ENCODE peak calls at places on chromosomes 2 and 18, in six cellular contexts. J is mammary epithelial cell, M is right cardiac atrium, B is psoas muscle, E is ovary, V is mesendoderm. Q is an unnamed sample.

GRCh38 chr2:72013726-72014125 is 133.9 kb downstream of the CYP26B1 start:
- DNase-seq in J (no peak), M (no peak), B (no peak), E (no peak), V (no peak), Q (no peak)

GRCh38 chr2:120306091-120306490 is 39.8 kb upstream of the INHBB start:
- DNase-seq in J (no peak), M (no peak), B (no peak), E (no peak), V (no peak), Q (no peak)

GRCh38 chr2:12284487-12284886 is 432.2 kb upstream of the TRIB2 start:
- DNase-seq in J (peak; percentile 84), M (no peak), B (no peak), E (no peak), V (no peak), Q (no peak)

GRCh38 chr2:72913531-72914225 is 3.6 kb upstream of the EMX1 start:
- DNase-seq in J (no peak), M (no peak), B (no peak), E (no peak), V (peak; percentile 72), Q (no peak)

GRCh38 chr2:216911886-216912285 is 52.0 kb upstream of the TNP1 start:
- DNase-seq in J (peak; percentile 73), M (no peak), B (no peak), E (no peak), V (no peak), Q (no peak)

GRCh38 chr2:10439185-10439879 is 8.8 kb downstream of the ODC1 start:
- DNase-seq in J (no peak), M (no peak), B (no peak), E (no peak), V (no peak), Q (no peak)

GRCh38 chr2:176177580-176178270 is 10.7 kb upstream of the HOXD1 start:
- DNase-seq in J (no peak), M (no peak), B (no peak), E (no peak), V (peak; percentile 52), Q (peak; percentile 66)

GRCh38 chr2:8004250-8004681 is 677.6 kb upstream of the ID2 start:
- DNase-seq in J (peak; percentile 91), M (no peak), B (no peak), E (peak; percentile 77), V (peak; percentile 28), Q (peak; percentile 24)

GRCh38 chr2:237886702-237887481 is 27.5 kb downstream of the RAMP1 start:
- DNase-seq in J (no peak), M (peak; percentile 74), B (peak; percentile 92), E (peak; percentile 94), V (no peak), Q (peak; percentile 90)

GRCh38 chr2:28185881-28186280 is 206.8 kb upstream of the FOSL2 start:
- DNase-seq in J (peak; percentile 70), M (no peak), B (no peak), E (no peak), V (no peak), Q (no peak)
- H3K27ac ChIP-seq in J (peak overlapping the region; percentile 93), M (no peak overlapping the region), B (no peak overlapping the region), E (no peak overlapping the region), V (no peak overlapping the region), Q (no peak overlapping the region)

DNA sequence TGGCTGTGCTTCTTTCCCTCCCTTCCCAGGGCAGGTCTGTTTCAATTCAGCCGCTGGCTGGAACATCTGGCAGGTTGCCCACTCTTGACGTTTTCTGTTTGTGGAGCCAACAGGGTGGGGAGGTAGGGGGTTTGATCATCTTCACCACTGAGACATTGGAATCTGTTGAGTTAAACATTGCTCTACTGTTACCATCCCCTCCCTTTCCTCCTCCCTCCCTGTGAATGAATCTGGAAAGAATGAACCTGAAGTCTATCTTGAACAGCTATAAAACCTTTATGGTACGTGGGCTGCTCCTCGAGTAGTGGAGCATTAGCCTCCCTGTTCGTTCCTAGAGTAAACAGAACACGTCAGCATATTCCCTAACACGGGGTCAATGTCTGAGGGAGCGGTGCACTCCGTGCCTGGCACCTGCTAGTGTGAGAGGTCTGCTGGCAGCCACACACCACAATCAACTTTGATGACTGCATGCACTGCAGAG is 249.9 kb upstream of the RBBP8 start:
- DNase-seq in J (peak; percentile 13), M (peak; percentile 79), B (no peak), E (peak; percentile 81), V (no peak), Q (peak; percentile 60)
- H3K27ac ChIP-seq in J (no peak overlapping the region), M (no peak overlapping the region), B (no peak overlapping the region), E (no peak overlapping the region), V (no peak overlapping the region), Q (no peak overlapping the region)

DNA sequence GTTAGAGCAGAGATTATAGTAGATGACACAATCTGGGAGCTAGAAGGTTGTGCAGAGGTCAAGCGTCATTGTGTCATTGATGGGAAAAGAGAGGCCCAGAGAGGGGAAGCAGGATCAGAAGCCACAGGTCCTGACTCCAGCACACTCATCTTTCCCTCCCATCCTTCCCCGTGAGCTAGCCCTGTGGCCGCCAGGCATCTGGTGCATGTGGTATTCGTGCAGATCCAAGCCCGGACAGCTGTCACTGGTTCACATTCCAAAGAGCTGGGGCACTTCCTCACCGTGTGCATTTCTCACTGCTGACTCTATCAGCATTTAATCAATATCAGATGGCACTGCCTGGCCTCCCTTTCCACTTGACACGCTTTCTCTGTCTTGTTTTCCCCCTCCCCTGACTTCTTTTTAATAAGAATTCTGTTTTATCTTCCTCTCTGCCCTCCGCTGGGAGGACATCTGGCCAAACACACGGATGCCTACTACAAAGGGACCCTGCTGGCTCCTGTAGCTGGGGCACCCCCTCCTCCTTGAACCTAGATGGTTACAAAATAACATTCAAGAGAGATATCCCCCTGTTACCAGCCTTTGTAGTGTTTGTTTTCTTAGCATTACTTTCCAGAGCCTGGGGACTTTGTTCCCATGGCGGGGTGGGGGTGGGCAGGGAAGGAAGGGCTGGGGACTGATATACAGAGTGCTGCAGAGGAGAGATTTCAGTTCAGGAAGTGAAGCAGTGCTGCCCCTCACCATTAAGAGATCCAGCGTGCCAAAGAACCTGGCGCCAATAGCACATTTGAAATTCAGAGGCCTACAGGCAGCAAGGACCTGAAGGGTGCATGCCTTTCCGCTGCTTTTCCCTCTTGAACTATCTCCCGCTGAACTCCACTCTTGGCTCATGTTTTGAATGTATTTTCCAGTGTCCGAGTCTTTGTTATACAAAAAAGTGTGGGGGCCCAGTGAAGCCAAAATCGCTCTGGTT is 94.4 kb upstream of the THOC1 start:
- DNase-seq in J (no peak), M (no peak), B (peak; percentile 77), E (peak; percentile 31), V (peak; percentile 51), Q (peak; percentile 23)
- H3K27ac ChIP-seq in J (no peak overlapping the region), M (no peak overlapping the region), B (peak overlapping the region; percentile 16), E (no peak overlapping the region), V (no peak overlapping the region), Q (peak overlapping the region; percentile 34)

GRCh38 chr2:102193074-102193473 is 6.3 kb downstream of the IL1RL2 start:
- DNase-seq in J (peak; percentile 66), M (no peak), B (no peak), E (no peak), V (no peak), Q (no peak)
- H3K27ac ChIP-seq in J (peak overlapping the region; percentile 75), M (no peak overlapping the region), B (no peak overlapping the region), E (no peak overlapping the region), V (no peak overlapping the region), Q (no peak overlapping the region)

DNA sequence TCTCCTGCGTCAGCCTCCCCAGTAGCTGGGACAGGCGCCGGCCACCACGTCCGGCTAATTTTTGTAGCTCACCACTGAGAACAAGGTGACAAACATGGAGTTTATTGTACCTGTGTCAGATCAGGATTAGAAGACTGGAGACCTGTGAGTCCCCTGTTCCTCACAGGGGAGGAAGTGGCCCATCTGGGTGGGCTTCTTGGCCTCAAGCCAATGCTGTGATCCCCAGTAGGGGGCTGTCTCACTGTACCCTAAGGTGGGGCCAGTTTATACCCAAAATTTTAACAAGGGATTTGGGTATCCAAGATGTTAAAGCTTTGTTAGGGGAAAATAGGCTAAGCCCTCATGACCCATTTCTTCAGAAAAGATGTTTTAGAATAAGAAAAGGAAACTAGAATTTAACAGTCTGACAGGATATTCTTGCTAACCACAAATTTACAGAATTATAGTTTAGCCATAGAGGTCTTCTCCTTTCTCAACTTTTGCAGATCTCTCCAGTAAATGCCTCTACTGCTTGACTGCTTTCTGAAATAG is 16.3 kb downstream of the PCBP1 start:
- DNase-seq in J (no peak), M (peak; percentile 30), B (no peak), E (no peak), V (no peak), Q (peak; percentile 8)
- H3K27ac ChIP-seq in J (no peak overlapping the region), M (no peak overlapping the region), B (no peak overlapping the region), E (no peak overlapping the region), V (no peak overlapping the region), Q (no peak overlapping the region)

DNA sequence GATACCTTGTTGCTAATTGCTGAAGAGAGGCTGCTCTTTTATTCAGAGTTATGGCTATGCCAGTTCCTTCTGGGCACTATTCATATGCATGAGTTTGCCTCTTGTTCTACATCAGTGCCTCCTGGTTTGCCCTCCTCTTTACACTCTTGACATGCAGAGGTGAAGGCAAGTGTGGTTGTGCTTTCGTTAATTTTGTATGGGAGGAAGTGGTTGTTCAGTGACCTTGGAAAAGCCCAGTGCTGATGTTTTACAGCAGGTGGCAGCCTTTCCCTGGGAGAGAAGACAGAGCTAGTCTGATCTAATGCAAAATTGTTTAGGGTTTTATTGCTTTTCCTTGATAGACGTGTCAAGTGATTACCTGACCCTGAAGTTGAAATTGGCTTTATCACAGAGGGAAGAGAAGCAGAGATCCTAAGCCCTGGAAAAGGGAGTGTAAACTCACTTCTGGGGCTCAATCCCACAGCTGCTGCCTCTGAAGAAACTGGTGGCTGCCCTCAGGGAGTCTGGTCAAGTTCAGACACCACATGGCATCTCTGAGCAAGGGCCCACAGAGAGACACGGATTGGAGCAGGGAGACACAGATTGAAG is 30.5 kb upstream of the VPS54 start:
- DNase-seq in J (peak; percentile 69), M (peak; percentile 78), B (peak; percentile 56), E (peak; percentile 61), V (peak; percentile 84), Q (peak; percentile 51)
- H3K27ac ChIP-seq in J (peak overlapping the region; percentile 26), M (no peak overlapping the region), B (no peak overlapping the region), E (no peak overlapping the region), V (no peak overlapping the region), Q (no peak overlapping the region)

DNA sequence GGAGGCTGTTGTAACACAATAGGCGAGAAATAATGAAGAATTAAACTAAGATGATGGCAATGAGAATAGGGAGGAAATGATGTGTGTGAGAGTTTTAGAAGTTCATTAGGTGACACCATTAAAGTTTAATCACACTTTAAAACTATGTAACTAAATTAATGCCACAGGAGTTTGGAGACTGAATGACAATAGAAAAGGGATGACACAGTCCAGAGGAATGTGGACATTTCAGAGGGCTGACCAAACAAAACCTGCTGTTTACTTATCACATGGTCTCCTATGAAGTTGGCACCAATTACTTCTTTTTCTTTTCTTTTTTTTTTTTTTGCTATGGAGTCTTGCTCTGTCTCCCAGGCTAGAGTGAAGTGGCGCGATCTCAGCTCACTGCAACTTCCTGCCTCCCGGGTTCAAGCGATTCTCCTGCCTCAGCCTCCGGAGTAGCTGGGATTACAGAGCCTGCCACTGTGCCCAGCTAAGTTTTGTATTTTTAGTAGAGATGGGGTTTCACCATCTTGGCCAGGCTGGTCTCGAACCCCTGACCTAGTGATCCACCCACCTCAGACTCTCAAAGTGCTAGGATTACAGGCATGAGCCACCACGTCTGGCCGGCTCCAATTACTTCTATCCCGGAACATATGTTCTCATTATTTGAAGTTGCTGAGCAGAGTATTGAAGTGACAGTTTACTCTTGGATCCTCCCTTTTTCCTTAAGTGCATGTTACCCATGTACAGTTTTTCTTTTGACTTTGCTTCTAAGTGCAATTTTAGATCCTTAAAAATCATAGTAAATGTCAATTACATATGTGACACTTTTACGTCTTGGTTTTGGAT is 4.3 kb downstream of the AGPS start:
- DNase-seq in J (peak; percentile 50), M (no peak), B (no peak), E (no peak), V (peak; percentile 51), Q (no peak)
- H3K27ac ChIP-seq in J (peak overlapping the region; percentile 40), M (no peak overlapping the region), B (peak overlapping the region; percentile 24), E (no peak overlapping the region), V (no peak overlapping the region), Q (no peak overlapping the region)

Q was measured in heart left ventricle.